ENCODE peak calls at places on chromosomes 16 and 17, in four cellular contexts. R is CD8-positive, alpha-beta T cell; I is cardiac fibroblast; W is GM06990. U is an unnamed sample.

GRCh38 chr17:8145811-8146210 is 6.4 kb downstream of the PER1 start:
- DNase-seq in I (no peak), R (no peak), W (no peak), U (no peak)

GRCh38 chr16:55294129-55294528 is 29.9 kb upstream of the IRX6 start:
- DNase-seq in W (no peak), I (no peak), R (no peak), U (no peak)

GRCh38 chr16:82990155-82990554 is 363.4 kb downstream of the CDH13 start:
- DNase-seq in I (peak; percentile 35), R (no peak), W (no peak), U (no peak)

GRCh38 chr16:58126451-58126968 is 2.7 kb downstream of the CFAP20 start:
- DNase-seq in I (no peak), W (no peak), R (no peak), U (no peak)

GRCh38 chr16:22941970-22942501 is 128.1 kb downstream of the HS3ST2 start:
- DNase-seq in R (no peak), W (no peak), I (no peak), U (no peak)

GRCh38 chr17:49209061-49209571 is 1.3 kb downstream of the GNGT2 start:
- DNase-seq in I (no peak), R (no peak), W (no peak), U (no peak)

GRCh38 chr16:74297296-74297665 is 667 bp downstream of the PSMD7 start:
- DNase-seq in I (peak; percentile 29), W (peak; percentile 25), R (peak; percentile 17), U (no peak)

GRCh38 chr17:29012535-29012934 is 6.7 kb upstream of the SEZ6 start:
- DNase-seq in R (no peak), I (peak; percentile 5), W (no peak), U (no peak)

GRCh38 chr16:70589998-70590471 is 56.3 kb upstream of the IL34 start:
- DNase-seq in W (no peak), R (no peak), I (peak; percentile 82), U (no peak)

GRCh38 chr16:81444448-81445121 is at the start of gene CMIP:
- DNase-seq in I (peak; percentile 86), R (peak; percentile 75), W (peak; percentile 86), U (no peak)

GRCh38 chr16:19524866-19525723 is 1.4 kb downstream of the CCP110 start:
- DNase-seq in I (no peak), R (no peak), W (no peak), U (no peak)

GRCh38 chr17:12256380-12256995 is 235.8 kb downstream of the MAP2K4 start:
- DNase-seq in I (peak; percentile 75), W (peak; percentile 12), R (no peak), U (peak; percentile 21)

DNA sequence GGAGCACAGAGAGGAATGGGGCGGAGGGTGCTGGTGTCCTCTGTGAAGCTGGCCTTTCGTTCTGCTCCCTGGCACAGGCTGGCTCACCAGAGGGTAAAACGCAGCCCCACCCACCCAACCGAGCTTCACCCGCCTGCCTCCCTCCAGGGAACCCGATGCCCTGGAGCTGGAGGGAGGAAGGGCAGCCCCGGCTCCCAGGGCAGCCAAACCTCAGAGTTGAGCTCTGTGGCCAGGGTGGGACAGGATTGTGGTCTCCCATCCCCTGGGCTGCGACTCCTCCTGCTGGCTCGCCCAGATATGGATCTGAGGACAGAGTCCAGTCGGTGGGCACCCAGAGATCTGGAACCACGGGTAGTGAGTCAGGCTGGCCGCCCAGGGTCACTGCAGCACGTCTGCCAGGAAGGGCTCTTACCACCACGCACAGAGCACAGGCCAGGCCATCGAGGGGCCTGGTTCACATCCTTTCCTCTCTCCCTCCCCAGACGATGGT is 42.6 kb upstream of the CHMP6 start:
- DNase-seq in W (no peak), R (no peak), I (no peak), U (no peak)
- TF ChIP-seq CTCF in W (no peak), R (no peak), I (no peak), U (no peak)

GRCh38 chr16:87435399-87436224 is 43.5 kb downstream of the MAP1LC3B start:
- DNase-seq in W (no peak), I (peak; percentile 63), R (no peak), U (no peak)
- H3K4me3 ChIP-seq in W (no peak overlapping the region), I (peak overlapping the region; percentile 28), R (no peak overlapping the region), U (no peak overlapping the region)

DNA sequence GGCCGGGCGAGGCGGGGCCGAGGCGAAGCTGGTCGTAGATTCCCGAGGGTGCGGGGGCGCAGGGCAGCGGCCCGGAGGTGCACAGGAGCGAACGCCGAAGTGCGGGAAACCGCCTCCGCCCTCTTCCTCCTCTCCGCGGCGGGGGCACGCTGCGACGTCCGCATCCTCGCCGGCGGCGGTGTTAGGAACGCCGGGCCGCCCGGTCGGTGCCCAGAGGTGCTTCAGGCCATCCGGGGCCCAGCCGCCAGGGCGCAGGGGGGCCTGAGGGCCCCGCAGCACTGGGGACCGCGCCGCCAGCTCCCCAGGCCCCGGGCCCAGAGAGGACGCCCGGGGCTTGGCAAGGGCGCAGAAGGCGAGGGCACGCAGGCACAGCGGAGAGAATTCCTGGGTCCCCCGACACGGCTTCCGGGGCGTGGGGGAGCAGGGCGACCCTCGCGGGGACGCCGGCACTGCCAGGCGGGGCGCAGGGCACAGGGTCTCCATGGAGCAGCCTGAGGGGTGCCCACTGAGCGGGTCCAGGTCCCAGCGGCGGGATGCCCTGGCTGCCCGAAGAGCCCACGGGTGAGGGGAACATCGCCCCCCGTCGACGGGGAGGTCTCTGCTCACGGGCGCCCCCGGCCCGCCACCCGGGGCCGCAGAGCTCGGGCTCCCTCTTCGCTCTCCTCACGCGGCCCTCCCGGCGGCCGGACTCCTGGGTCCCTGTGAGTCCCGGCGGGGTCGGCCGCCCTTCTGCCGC is 576 bp downstream of the EPOP start:
- DNase-seq in W (peak; percentile 48), I (no peak), R (no peak), U (no peak)
- TF ChIP-seq CTCF in W (peak; percentile 10), I (no peak), R (no peak), U (no peak)

GRCh38 chr17:3962217-3963069 is 1.8 kb downstream of the ATP2A3 start:
- DNase-seq in W (no peak), R (no peak), I (no peak), U (no peak)
- H3K4me3 ChIP-seq in W (peak overlapping the region; percentile 86), R (peak overlapping the region; percentile 83), I (no peak overlapping the region), U (peak overlapping the region; percentile 71)

DNA sequence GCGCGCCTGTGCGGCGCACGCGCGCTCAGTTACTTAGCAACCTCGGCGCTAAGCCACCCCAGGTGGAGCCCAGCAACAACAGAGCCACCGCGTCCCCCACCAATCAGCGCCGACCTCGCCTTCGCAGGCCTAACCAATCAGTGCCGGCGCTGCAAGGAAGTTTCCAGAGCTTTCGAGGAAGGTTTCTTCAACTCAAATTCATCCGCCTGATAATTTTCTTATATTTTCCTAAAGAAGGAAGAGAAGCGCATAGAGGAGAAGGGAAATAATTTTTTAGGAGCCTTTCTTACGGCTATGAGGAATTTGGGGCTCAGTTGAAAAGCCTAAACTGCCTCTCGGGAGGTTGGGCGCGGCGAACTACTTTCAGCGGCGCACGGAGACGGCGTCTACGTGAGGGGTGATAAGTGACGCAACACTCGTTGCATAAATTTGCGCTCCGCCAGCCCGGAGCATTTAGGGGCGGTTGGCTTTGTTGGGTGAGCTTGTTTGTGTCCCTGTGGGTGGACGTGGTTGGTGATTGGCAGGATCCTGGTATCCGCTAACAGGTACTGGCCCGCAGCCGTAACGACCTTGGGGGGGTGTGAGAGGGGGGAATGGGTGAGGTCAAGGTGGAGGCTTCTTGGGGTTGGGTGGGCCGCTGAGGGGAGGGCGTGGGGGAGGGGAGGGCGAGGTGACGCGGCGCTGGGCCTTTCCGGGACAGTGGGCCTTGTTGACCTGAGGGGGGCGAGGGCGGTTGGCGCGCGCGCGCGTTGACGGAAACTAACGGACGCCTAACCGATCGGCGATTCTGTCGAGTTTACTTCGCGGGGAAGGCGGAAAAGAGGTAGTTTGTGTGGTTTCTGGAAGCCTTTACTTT is at the start of gene UBB:
- DNase-seq in W (peak; percentile 97), R (peak; percentile 94), I (peak; percentile 99), U (peak; percentile 97)
- TF ChIP-seq CTCF in W (no peak), R (no peak), I (no peak), U (peak; percentile 33)

DNA sequence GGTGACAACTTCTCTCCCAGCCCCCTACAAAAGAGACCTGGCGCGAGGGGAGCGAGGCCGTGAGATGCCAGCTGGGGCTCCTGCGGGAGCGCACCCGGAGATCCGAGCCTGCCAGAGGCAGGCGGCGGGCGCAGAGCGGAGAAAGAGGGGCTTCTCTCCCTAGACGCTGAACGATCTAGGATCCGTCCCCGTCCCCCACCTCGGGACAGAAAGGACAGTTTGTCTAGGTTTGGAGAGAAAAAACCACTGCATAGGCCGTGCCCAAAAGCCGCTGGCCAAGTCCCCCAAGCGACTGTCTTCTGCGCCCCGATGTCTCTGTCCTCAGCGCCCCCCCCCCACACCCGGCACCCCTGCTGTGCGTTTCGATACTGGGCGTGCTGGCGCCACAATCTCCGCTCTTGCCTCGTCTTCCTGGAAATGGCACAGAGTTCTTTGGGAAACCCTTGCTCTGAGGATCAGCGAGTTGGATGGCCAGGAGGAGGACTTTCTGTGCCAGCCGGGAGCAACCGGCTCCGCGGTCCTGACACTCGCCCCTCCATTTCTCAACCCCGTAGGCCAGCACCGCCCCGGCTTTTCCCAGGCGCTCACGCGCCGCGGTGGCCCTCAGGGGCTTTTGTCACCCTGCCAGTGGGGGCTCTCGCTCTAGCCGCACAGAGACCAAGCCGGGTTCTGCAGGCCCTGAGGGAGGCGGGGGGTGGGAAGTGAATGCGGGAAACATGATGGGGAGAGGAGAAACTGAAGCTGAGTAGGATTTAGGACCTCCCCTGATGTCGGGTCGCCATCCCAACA is 1.0 kb downstream of the SSTR2 start:
- DNase-seq in I (no peak), W (peak; percentile 46), R (no peak), U (no peak)
- H3K4me3 ChIP-seq in I (peak overlapping the region; percentile 32), W (peak overlapping the region; percentile 59), R (no peak overlapping the region), U (peak overlapping the region; percentile 60)

DNA sequence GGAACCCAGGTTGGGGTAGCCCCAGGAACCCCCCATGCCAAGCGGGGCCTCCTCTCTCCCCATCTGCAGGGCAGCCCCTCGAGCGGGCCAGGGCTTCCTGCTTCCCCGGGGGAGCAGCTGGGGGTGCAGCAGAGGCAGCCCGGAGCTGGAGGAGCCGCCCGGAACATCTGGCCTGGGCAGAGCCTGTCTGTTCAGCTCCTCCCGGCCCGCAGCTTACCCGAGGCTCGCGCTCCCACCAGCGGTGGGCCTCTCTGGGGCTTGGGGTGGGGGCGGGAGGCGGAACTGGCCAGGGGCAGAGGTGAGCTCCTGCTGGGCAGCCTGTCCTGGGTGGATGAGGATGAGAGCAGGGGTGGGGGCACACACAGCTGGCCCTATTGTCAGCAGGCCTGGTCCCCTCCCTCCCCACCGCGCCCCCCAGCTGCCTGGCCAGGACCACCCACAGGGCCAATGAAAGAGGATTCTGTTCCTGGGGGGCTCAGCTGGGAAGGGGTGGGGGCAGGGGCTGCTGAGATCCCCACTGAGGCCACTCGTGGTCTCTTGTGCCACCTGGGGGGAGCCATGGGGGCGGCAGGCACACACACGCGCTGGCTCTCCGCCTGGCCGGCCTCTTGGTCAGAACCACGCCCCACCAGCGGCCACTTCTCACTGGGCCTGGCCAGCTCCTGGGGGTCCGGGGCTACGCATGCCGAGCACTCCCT is 34.7 kb downstream of the BAHCC1 start:
- DNase-seq in I (peak; percentile 72), W (no peak), R (no peak), U (no peak)
- TF ChIP-seq CTCF in I (no peak), W (no peak), R (no peak), U (no peak)

U was measured in GM12864.